ENCODE peak calls at places on chromosomes 13 and 19, in ten cellular contexts. G, I, N, Z, B, J, E, W, D and A are unnamed samples. For H3K36me3, the result is how much of the 10 kb centered on the place peaks cover.

GRCh38 chr19:15644066-15644741 is 3.5 kb downstream of the CYP4F3 start:
- DNase-seq in W (peak), N (no peak), I (no peak), J (no peak), G (no peak), D (no peak), Z (no peak), E (no peak), B (no peak), A (no peak)

GRCh38 chr13:28163587-28163986 is 25.2 kb downstream of the PAN3 start:
- DNase-seq in N (no peak), I (no peak), Z (no peak), B (no peak), D (no peak), J (no peak), E (no peak), W (no peak), G (no peak), A (no peak)

GRCh38 chr19:31372245-31372781 is 23.1 kb upstream of the TSHZ3 start:
- DNase-seq in N (no peak), D (no peak), E (no peak), G (no peak), I (no peak), J (no peak), Z (no peak), B (no peak), W (no peak), A (no peak)

GRCh38 chr13:92390217-92390616 is 836.4 kb upstream of the GPC6 start:
- DNase-seq in Z (peak), D (no peak), G (no peak), B (no peak), W (no peak), E (no peak), J (no peak), I (no peak), N (no peak), A (no peak)

GRCh38 chr19:47613165-47614146 is 4.5 kb downstream of the BICRA start:
- DNase-seq in Z (no peak), J (no peak), I (peak), N (no peak), E (no peak), B (no peak), W (no peak), G (no peak), D (no peak), A (peak)

GRCh38 chr19:14505488-14506239 is 9.7 kb upstream of the GIPC1 start:
- DNase-seq in E (peak), J (no peak), N (peak), D (no peak), B (no peak), W (peak), I (peak), Z (peak), G (peak), A (peak)

GRCh38 chr19:719081-719512 is 10.4 kb downstream of the PALM start:
- DNase-seq in I (no peak), J (no peak), N (no peak), D (peak), W (no peak), Z (no peak), B (peak), E (no peak), G (no peak), A (peak)

GRCh38 chr19:35389192-35389861 is 18.5 kb downstream of the GPR42 start:
- DNase-seq in N (no peak), G (no peak), D (no peak), J (no peak), Z (no peak), W (no peak), B (no peak), E (no peak), I (no peak), A (no peak)

GRCh38 chr19:5718579-5719273 is 1.2 kb downstream of the LONP1 start:
- DNase-seq in I (peak), G (no peak), N (peak), Z (no peak), D (no peak), W (no peak), E (no peak), B (no peak), J (no peak), A (peak)

GRCh38 chr19:50897612-50898011 is 13.6 kb downstream of the KLK4 start:
- DNase-seq in E (no peak), Z (no peak), N (no peak), G (no peak), B (no peak), D (no peak), I (no peak), W (no peak), J (no peak), A (no peak)

GRCh38 chr13:40611004-40611403 is 55.4 kb downstream of the FOXO1 start:
- DNase-seq in W (no peak), Z (no peak), B (no peak), E (no peak), G (no peak), J (no peak), D (no peak), N (no peak), I (no peak), A (no peak)

GRCh38 chr13:44619651-44620050 is 43.5 kb upstream of the TSC22D1 start:
- DNase-seq in D (no peak), I (no peak), W (no peak), B (no peak), N (no peak), J (no peak), E (no peak), Z (no peak), G (no peak), A (no peak)

DNA sequence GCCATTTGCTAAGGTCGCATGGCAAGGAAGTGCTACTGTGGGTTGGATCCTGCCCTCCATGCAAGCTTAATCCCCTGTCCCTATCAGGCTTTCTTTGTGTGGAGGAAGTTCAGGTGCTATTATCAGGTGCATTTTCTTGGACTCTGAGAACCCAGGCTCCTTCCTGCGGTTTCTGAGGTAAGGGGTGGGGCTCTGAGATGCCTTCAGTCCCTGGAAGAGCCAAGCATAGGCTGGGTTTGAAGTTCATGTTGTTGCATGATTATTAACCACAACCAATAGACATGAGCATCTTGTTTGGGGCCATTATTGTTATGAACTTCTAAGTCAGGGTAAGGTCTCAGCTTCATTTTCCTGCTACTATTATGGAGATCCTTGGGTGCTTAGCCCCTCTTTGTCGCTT is 109.5 kb downstream of the NALCN start:
- DNase-seq in J (no peak), W (no peak), G (no peak), Z (no peak), D (no peak), I (no peak), E (no peak), N (no peak), B (no peak), A (no peak)
- H3K36me3 ChIP-seq in J (under half), W (under half), G (under half), Z (under half), D (under half), I (under half), E (under half), N (under half), B (under half), A (under half)

GRCh38 chr19:42078058-42078457 is 2.1 kb downstream of the ZNF574 start:
- DNase-seq in W (no peak), D (no peak), E (no peak), N (no peak), G (no peak), B (no peak), Z (no peak), I (no peak), J (no peak), A (no peak)
- H3K4me3 ChIP-seq in W (no peak), D (no peak), E (no peak), N (peak), G (no peak), B (no peak), Z (no peak), I (no peak), J (no peak), A (no peak)

DNA sequence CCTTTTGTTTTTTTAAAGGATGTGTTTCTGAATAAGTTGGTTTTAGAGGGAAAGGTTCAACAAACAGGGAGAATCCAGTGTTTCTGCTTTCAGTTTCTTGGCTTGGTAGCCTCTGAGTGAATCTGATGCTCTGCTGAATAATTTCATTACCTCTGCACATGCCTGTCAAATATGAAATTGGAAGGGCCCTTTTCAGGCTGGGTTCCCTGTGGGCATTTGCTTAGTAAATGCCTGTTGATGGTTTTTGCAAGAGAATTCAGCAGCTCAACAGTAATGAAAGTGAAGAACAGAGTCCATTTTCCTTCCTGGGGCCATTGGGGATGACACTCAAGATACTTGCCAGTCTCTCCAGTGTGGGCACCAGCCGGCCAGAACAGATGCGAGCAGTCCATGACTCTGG is 74.3 kb downstream of the GPR12 start:
- DNase-seq in Z (no peak), I (no peak), B (no peak), W (no peak), N (no peak), G (no peak), J (no peak), E (no peak), D (no peak), A (no peak)
- H3K36me3 ChIP-seq in Z (half or more), I (under half), B (half or more), W (under half), N (under half), G (under half), J (under half), E (under half), D (half or more), A (under half)

GRCh38 chr19:44692379-44692721 is 6.6 kb upstream of the CEACAM16 start:
- DNase-seq in Z (no peak), B (no peak), I (no peak), W (no peak), G (no peak), E (no peak), J (no peak), D (no peak), N (no peak), A (peak)
- H3K4me3 ChIP-seq in Z (no peak), B (no peak), I (no peak), W (no peak), G (no peak), E (no peak), J (no peak), D (no peak), N (peak), A (no peak)

DNA sequence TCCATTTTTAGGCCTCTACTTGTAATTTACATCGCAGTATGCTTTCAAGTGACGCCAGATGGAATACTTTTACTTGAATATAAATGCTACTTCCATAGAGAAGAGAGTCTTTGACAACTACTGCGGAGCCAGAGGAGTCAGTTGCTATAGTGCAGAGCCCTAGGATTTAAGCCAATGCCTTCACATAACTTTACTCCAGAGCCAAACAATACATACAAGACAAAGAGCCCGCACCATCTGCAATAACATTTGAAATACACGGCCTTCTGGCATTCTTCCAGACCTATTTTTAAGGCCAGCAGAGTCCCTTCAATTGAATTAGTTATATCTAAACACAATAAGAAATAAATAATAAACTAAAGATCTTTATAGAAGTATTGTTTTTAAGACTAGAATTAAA is 59.4 kb downstream of the XPO4 start:
- DNase-seq in E (no peak), B (no peak), D (peak), G (no peak), N (no peak), J (no peak), W (no peak), I (peak), Z (no peak), A (no peak)
- H3K36me3 ChIP-seq in E (under half), B (under half), D (under half), G (under half), N (under half), J (under half), W (under half), I (under half), Z (under half), A (under half)

GRCh38 chr13:23652909-23653726 is 82.9 kb downstream of the TNFRSF19 start:
- DNase-seq in W (no peak), D (peak), Z (peak), N (no peak), J (no peak), B (no peak), G (no peak), E (no peak), I (peak), A (no peak)
- H3K4me3 ChIP-seq in W (no peak), D (no peak), Z (no peak), N (no peak), J (no peak), B (no peak), G (no peak), E (no peak), I (no peak), A (no peak)

GRCh38 chr13:77289844-77290243 is 37.0 kb downstream of the MYCBP2 start:
- DNase-seq in W (no peak), J (no peak), Z (no peak), G (no peak), E (no peak), I (no peak), N (no peak), D (no peak), B (no peak), A (no peak)
- H3K36me3 ChIP-seq in W (under half), J (under half), Z (under half), G (under half), E (under half), I (under half), N (under half), D (half or more), B (half or more), A (under half)

GRCh38 chr13:75986818-75987217 is 350.7 kb downstream of the LMO7 start:
- DNase-seq in N (no peak), B (no peak), Z (peak), E (no peak), I (no peak), J (no peak), G (no peak), W (no peak), D (no peak), A (no peak)

DNA sequence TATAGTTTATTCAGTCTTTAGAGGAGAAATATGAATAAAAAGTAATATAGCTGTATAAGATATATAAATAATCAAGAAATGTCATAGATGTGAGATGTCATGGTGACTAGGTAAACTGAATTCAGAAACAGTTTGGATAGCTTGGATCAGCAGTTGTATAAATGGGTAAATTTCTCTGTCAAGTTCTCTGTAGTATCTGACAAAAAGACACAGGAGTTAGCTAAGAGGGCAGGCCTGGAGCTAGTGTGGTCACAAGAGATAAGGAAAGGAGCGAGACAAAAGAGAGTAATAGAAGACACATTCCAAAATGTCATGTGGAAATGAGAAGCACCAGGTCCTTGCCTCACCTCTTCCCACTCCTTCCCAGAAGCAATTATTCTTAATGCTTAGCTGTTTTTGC is 349.0 kb downstream of the LMO7 start:
- DNase-seq in I (no peak), D (no peak), J (no peak), E (no peak), W (no peak), N (no peak), Z (no peak), B (no peak), G (no peak), A (no peak)
- H3K4me3 ChIP-seq in I (no peak), D (no peak), J (no peak), E (no peak), W (no peak), N (no peak), Z (no peak), B (no peak), G (no peak), A (no peak)

GRCh38 chr19:20431826-20432225 is 133.8 kb downstream of the ZNF737 start:
- DNase-seq in G (no peak), N (no peak), B (no peak), Z (no peak), W (no peak), D (no peak), J (no peak), I (no peak), E (no peak), A (no peak)
- H3K36me3 ChIP-seq in G (under half), N (under half), B (under half), Z (under half), W (under half), D (under half), J (under half), I (under half), E (under half), A (under half)

GRCh38 chr13:94261163-94261562 is 218.3 kb downstream of the DCT start:
- DNase-seq in D (no peak), G (no peak), B (no peak), E (no peak), W (no peak), J (no peak), N (no peak), Z (no peak), I (no peak), A (no peak)
- H3K4me3 ChIP-seq in D (no peak), G (no peak), B (no peak), E (no peak), W (no peak), J (no peak), N (no peak), Z (no peak), I (no peak), A (no peak)